ENCODE peak calls at places on chromosome 20, in six cellular contexts. Z is A549, D is HepG2, L is cardiac muscle cell, Q is PC-3, A is SK-N-SH. V is an unnamed sample. For H3K4me1, the result is how much of the 10 kb centered on the place peaks cover.

GRCh38 chr20:24542721-24543120 is 73.3 kb downstream of the SYNDIG1 start:
- DNase-seq in Q (no peak), A (no peak), D (no peak), L (no peak), Z (no peak), V (no peak)

GRCh38 chr20:46021361-46022359 is 7.4 kb upstream of the SLC12A5 start:
- DNase-seq in L (peak), Q (peak), D (peak), Z (peak), A (peak), V (peak)

GRCh38 chr20:2101057-2101934 is at the start of gene STK35:
- DNase-seq in L (no peak), Q (peak), A (peak), D (no peak), Z (peak), V (peak)

GRCh38 chr20:10955166-10955565 is 281.4 kb upstream of the JAG1 start:
- DNase-seq in Z (no peak), Q (no peak), D (no peak), A (no peak), L (no peak), V (no peak)

GRCh38 chr20:24684954-24685691 is 215.7 kb downstream of the SYNDIG1 start:
- DNase-seq in D (no peak), Q (no peak), Z (no peak), L (no peak), A (no peak), V (no peak)

GRCh38 chr20:23047001-23047737 is 2.3 kb downstream of the THBD start:
- DNase-seq in Z (no peak), D (no peak), L (no peak), Q (peak), A (no peak), V (no peak)

GRCh38 chr20:41185013-41185757 is 47.8 kb downstream of the PLCG1 start:
- DNase-seq in D (no peak), L (no peak), Q (no peak), Z (no peak), A (peak), V (no peak)

GRCh38 chr20:38542994-38543906 is 37.7 kb upstream of the ADIG start:
- DNase-seq in Z (no peak), Q (no peak), L (peak), D (no peak), A (no peak), V (no peak)

GRCh38 chr20:19642861-19643260 is 115.2 kb upstream of the RIN2 start:
- DNase-seq in A (no peak), Q (no peak), D (no peak), Z (no peak), L (no peak), V (no peak)

GRCh38 chr20:24993337-24994185 is 1.0 kb upstream of the APMAP start:
- DNase-seq in L (peak), A (no peak), Z (peak), Q (peak), D (peak), V (no peak)

GRCh38 chr20:47146703-47147102 is 209.8 kb downstream of the ZMYND8 start:
- DNase-seq in L (peak), Q (peak), A (no peak), Z (no peak), D (peak), V (no peak)

GRCh38 chr20:38321959-38322598 is 18.1 kb downstream of the BPI start:
- DNase-seq in Q (peak), Z (peak), A (peak), L (peak), D (peak), V (peak)

GRCh38 chr20:1423625-1424106 is 30.8 kb upstream of the FKBP1A start:
- DNase-seq in Z (peak), A (no peak), L (peak), D (peak), Q (peak), V (peak)

GRCh38 chr20:58243653-58244410 is 15.4 kb upstream of the ANKRD60 start:
- DNase-seq in L (no peak), Z (no peak), Q (no peak), A (no peak), D (no peak), V (no peak)

GRCh38 chr20:58245181-58245891 is 16.9 kb upstream of the ANKRD60 start:
- DNase-seq in Z (no peak), A (no peak), L (no peak), Q (no peak), D (no peak), V (no peak)

GRCh38 chr20:58245931-58246330 is 17.5 kb upstream of the ANKRD60 start:
- DNase-seq in Z (no peak), L (no peak), Q (no peak), D (no peak), A (no peak), V (no peak)

GRCh38 chr20:58244517-58245030 is 16.1 kb upstream of the ANKRD60 start:
- DNase-seq in Z (no peak), Q (no peak), D (no peak), A (no peak), L (no peak), V (no peak)

GRCh38 chr20:58246346-58246745 is 17.9 kb upstream of the ANKRD60 start:
- DNase-seq in Q (peak), D (peak), L (peak), Z (peak), A (no peak), V (no peak)
- TF ChIP-seq CTCF in Q (peak), D (peak), L (peak), Z (peak), A (peak), V (no peak)

GRCh38 chr20:63572788-63573738 is 976 bp downstream of the HELZ2 start:
- DNase-seq in D (peak), Q (peak), A (peak), Z (peak), L (no peak), V (peak)
- H3K4me1 ChIP-seq in D (under half), Q (under half), A (under half), Z (under half), L (under half), V (under half)

DNA sequence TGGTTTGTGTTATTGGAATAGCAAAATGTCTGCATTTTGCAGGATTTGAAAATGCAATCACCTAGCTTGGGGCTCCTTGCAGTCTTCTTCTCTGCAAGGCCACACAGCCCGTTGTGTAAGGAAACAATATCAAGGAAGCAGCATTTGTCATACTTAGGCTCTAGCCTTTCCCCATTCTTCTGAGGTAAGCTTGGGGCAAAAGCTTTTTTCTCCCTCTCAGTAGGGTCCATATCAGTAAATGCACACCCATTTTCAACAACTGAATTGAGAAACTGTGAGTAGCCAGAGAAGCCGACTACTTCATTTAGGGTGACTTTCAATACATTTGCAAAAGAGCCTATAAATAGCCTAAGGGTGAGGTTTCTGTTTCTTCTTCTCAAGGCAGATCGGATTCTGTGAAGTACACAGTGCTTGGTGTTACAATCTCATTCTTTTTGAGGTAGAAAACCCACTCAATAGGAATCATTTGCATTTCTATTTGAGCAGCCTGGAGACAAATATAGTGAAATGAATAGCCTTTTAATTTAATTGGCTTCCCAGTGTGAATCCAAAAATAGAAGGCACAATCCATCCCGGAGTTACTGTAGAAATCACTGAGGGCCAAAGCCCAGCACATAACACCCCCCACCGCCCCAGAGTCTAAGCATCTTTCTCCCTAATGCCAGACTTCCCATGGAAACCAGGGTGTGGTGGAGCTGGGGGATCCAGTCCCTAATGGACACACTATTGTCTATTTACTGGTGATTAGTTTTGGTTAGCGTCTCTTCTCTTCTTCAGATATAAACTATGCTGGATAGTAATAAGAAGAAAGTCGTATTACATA is 61.8 kb downstream of the BTBD3 start:
- DNase-seq in Q (no peak), D (no peak), Z (no peak), L (no peak), A (no peak), V (no peak)
- H3K4me3 ChIP-seq in Q (no peak), D (no peak), Z (no peak), L (no peak), A (no peak), V (no peak)

DNA sequence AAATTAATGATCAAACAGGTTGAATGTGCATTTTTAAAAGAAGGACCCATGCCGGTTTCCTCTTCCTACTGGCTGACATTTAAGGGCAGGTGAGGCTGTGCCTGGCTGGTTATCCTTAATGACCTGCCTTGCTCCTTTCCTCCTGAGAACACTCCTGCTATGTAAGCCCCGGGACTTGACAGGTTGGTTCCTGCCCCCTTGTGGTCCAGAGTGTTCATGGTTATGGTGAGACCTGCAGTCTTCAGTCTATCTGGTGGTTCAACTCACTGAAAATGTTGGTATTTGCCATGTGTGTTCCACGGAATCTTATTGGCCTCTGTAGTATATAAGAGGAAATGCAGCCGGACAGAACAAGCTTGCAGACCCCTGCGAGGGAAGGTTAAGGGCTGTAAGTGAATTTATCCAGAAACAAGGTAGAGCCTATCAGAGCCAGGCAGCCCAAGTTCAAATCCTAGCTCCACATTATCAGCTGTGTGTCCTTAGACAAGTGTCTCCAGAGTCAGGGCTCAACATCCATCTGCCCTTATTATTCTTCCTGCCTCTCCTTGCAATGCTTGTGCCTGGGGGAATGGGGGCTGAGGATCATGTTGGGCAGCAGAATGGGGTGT is 5.2 kb upstream of the BPIFA3 start:
- DNase-seq in A (peak), L (peak), Z (peak), D (peak), Q (peak), V (peak)
- TF ChIP-seq CTCF in A (peak), L (peak), Z (peak), D (peak), Q (peak), V (no peak)

DNA sequence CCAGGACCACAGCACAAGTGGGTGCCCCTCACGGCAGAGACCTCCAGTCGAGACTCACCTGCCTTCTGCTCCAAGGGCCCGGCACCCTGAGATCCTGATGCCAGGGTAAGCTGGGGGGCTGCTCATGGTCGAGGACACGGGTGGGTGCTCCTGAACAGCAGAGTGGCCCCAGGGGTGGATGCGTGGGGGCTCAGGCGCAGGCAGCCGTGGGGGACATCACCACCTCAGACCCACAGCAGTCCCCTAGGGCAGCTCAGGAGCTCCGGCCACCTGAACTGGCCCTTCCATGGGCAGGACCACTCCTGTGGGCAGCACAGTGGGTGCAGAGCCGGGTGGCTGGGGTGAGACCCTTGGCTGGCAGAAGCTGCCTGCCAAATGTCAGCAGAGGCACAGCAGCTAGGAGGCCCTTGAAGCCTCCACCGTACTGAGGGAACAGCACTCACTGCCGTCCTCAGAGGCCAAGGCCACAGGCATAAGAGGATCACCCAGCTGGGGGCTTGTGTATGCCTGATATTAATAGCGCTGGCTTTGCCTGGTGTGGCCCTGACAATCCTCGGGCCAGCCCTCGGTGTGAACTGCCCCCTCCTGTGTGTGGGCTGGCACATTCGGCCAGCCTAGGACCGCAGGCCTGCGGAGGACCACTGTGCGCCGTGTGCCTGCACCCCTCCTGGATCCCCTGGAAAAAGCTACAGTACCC is 5.4 kb downstream of the UCKL1 start:
- DNase-seq in A (no peak), D (no peak), Z (no peak), Q (no peak), L (no peak), V (no peak)
- H3K4me1 ChIP-seq in A (under half), D (half or more), Z (under half), Q (under half), L (under half), V (half or more)

GRCh38 chr20:34676642-34677373 is at the start of gene PIGU:
- DNase-seq in D (peak), L (peak), A (peak), Z (peak), Q (peak), V (peak)

GRCh38 chr20:34675993-34676641 is 775 bp downstream of the PIGU start:
- DNase-seq in Z (no peak), D (no peak), A (no peak), Q (no peak), L (no peak), V (no peak)

GRCh38 chr20:34680586-34680985 is 3.7 kb upstream of the PIGU start:
- DNase-seq in A (no peak), Q (no peak), L (peak), D (no peak), Z (no peak), V (no peak)

GRCh38 chr20:34673411-34673810 is 3.5 kb downstream of the PIGU start:
- DNase-seq in Q (no peak), D (no peak), A (no peak), L (no peak), Z (no peak), V (no peak)

DNA sequence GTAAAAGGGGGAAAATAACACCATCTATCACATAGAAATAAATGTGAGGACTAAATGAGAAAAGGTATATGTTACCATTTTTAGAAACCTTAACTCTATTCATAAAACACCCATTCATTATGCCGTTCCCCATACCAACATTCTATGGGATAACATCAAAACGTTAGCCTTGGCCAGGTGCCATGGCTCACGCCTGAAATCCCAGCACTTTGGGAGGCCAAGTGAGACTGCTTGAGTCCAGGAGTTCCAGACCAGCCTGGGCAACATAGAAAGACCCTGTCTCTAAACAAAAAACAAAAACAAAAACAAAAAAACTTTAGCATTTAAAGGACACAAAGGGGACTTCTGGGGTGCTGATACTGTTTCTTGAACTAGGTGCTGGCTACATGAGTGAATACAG is 1.3 kb downstream of the PIGU start:
- DNase-seq in Q (no peak), A (no peak), Z (no peak), D (no peak), L (no peak), V (no peak)
- H3K4me3 ChIP-seq in Q (peak), A (peak), Z (peak), D (peak), L (peak), V (no peak)

GRCh38 chr20:50242178-50242514 is 51.5 kb downstream of the CEBPB start:
- DNase-seq in Z (no peak), L (no peak), Q (no peak), A (no peak), D (no peak), V (no peak)

GRCh38 chr20:50242548-50242862 is 51.9 kb downstream of the CEBPB start:
- DNase-seq in Q (no peak), D (no peak), A (no peak), L (no peak), Z (no peak), V (no peak)

GRCh38 chr20:50244352-50245149 is 53.9 kb downstream of the CEBPB start:
- DNase-seq in Z (no peak), D (no peak), L (no peak), A (no peak), Q (peak), V (no peak)

GRCh38 chr20:50243610-50244351 is 53.2 kb downstream of the CEBPB start:
- DNase-seq in L (no peak), D (no peak), Q (no peak), A (no peak), Z (no peak), V (no peak)

GRCh38 chr20:50242863-50243609 is 52.4 kb downstream of the CEBPB start:
- DNase-seq in A (no peak), D (peak), Z (no peak), Q (peak), L (peak), V (peak)
- TF ChIP-seq CTCF in A (no peak), D (peak), Z (no peak), Q (no peak), L (no peak), V (no peak)

GRCh38 chr20:62549029-62549428 is 73.2 kb upstream of the GATA5 start:
- DNase-seq in Z (no peak), D (no peak), Q (no peak), A (no peak), L (no peak), V (no peak)

GRCh38 chr20:62549499-62550086 is 73.8 kb upstream of the GATA5 start:
- DNase-seq in L (no peak), Q (no peak), D (no peak), A (no peak), Z (no peak), V (no peak)

GRCh38 chr20:62551408-62552323 is 75.9 kb upstream of the GATA5 start:
- DNase-seq in L (no peak), A (peak), Q (no peak), Z (no peak), D (no peak), V (no peak)

GRCh38 chr20:62548483-62548882 is 72.7 kb upstream of the GATA5 start:
- DNase-seq in Q (no peak), D (no peak), L (no peak), Z (no peak), A (peak), V (no peak)

DNA sequence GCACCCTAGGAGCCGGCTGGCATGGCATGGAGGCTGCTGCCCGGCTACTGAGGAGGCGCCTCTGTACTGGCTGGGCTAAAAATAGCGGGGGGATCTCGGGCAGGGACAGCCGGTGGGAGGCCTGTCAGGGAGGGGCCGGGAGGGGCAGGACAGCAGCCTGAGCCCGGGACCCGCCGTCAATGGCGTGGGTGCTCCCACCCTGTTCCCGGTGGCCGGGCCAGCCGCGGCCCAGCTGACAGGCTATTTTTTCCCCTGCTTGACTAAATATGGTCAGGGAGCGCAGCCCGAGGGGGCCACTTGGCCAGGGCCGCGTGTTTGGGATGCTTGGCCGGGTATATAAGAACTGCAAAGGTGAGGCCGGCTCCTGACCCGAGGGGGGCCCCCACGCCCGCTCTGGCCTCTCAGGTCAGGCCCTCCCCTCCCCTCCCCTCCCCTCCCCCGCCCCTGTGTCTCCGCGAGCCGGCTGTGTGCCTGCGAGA is 74.3 kb upstream of the GATA5 start:
- DNase-seq in L (no peak), Z (peak), A (no peak), Q (no peak), D (no peak), V (no peak)
- H3K4me1 ChIP-seq in L (half or more), Z (under half), A (under half), Q (under half), D (under half), V (under half)

GRCh38 chr20:3672864-3673550 is 8.8 kb downstream of the ADAM33 start:
- DNase-seq in Q (no peak), A (no peak), Z (no peak), D (no peak), L (no peak), V (no peak)
- H3K4me3 ChIP-seq in Q (no peak), A (no peak), Z (peak), D (peak), L (no peak), V (no peak)

DNA sequence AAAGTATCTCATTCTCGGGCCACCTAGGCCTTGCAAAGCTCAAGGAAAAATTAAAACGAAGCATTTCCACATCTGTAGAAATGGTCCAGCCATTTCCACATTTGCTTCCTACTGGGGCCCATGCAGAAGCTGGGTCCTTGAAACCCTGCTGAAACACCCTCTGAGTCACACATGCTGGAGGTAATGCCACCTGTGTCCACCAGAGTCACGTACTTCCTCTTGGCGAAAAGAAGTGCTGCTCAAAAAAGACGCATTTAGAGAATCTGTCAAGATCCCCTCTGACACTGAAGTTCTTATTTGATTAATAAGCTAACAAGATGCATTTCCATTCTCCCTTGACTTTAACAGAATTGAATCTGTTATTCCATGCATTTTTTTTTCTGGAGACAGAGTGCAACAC is 423.2 kb downstream of the PREX1 start:
- DNase-seq in Q (peak), Z (peak), A (no peak), D (peak), L (no peak), V (no peak)
- TF ChIP-seq CTCF in Q (peak), Z (no peak), A (no peak), D (peak), L (no peak), V (no peak)